ENCODE peak calls at places on chromosome 2, in four cellular contexts. One of them, this sample, is unnamed. For H3K9me3, the result is how much of the 10 kb centered on the place peaks cover.

GRCh38 chr2:24816884-24817283 is 23.7 kb downstream of the CENPO start:
- DNase-seq in heart right ventricle: no peak
- DNase-seq in stomach: no peak
- DNase-seq in pancreas: no peak
- DNase-seq in this sample: no peak

GRCh38 chr2:148603562-148603920 is 41.0 kb upstream of the EPC2 start:
- DNase-seq in heart right ventricle: no peak
- DNase-seq in stomach: no peak
- DNase-seq in pancreas: no peak
- DNase-seq in this sample: no peak

GRCh38 chr2:219249203-219249980 is 3.7 kb upstream of the TUBA4B start:
- DNase-seq in heart right ventricle: peak
- DNase-seq in stomach: peak
- DNase-seq in pancreas: peak
- DNase-seq in this sample: peak

GRCh38 chr2:189285351-189285750 is 105.8 kb upstream of the COL5A2 start:
- DNase-seq in heart right ventricle: no peak
- DNase-seq in stomach: no peak
- DNase-seq in pancreas: no peak
- DNase-seq in this sample: no peak

GRCh38 chr2:218892693-218893348 is 12.2 kb downstream of the WNT10A start:
- DNase-seq in heart right ventricle: no peak
- DNase-seq in stomach: peak
- DNase-seq in pancreas: peak
- DNase-seq in this sample: peak

GRCh38 chr2:176647325-176648155 is 378.3 kb downstream of the MTX2 start:
- DNase-seq in heart right ventricle: no peak
- DNase-seq in stomach: no peak
- DNase-seq in pancreas: no peak
- DNase-seq in this sample: no peak

GRCh38 chr2:120566331-120567035 is 169.2 kb upstream of the GLI2 start:
- DNase-seq in heart right ventricle: peak
- DNase-seq in stomach: peak
- DNase-seq in pancreas: peak
- DNase-seq in this sample: no peak

GRCh38 chr2:107437807-107438206 is 388.9 kb upstream of the RGPD4 start:
- DNase-seq in heart right ventricle: no peak
- DNase-seq in stomach: no peak
- DNase-seq in pancreas: no peak
- DNase-seq in this sample: no peak

GRCh38 chr2:6196461-6196860 is 504.3 kb downstream of the SOX11 start:
- DNase-seq in heart right ventricle: no peak
- DNase-seq in stomach: no peak
- DNase-seq in pancreas: no peak
- DNase-seq in this sample: no peak

GRCh38 chr2:16948073-16948472 is 282.4 kb upstream of the CYRIA start:
- DNase-seq in heart right ventricle: no peak
- DNase-seq in stomach: no peak
- DNase-seq in pancreas: no peak
- DNase-seq in this sample: no peak

GRCh38 chr2:135783416-135783815 is 41.8 kb downstream of the UBXN4 start:
- DNase-seq in heart right ventricle: no peak
- DNase-seq in stomach: no peak
- DNase-seq in pancreas: no peak
- DNase-seq in this sample: no peak

GRCh38 chr2:46813680-46814079 is 101.9 kb downstream of the MCFD2 start:
- DNase-seq in heart right ventricle: no peak
- DNase-seq in stomach: no peak
- DNase-seq in pancreas: no peak
- DNase-seq in this sample: no peak

GRCh38 chr2:46645681-46646162 is 166.4 kb downstream of the TMEM247 start:
- DNase-seq in heart right ventricle: peak
- DNase-seq in stomach: peak
- DNase-seq in pancreas: no peak
- DNase-seq in this sample: no peak

GRCh38 chr2:45134726-45135125 is 125.5 kb upstream of the SIX2 start:
- DNase-seq in heart right ventricle: no peak
- DNase-seq in stomach: no peak
- DNase-seq in pancreas: no peak
- DNase-seq in this sample: no peak

GRCh38 chr2:203672856-203673255 is 33.6 kb upstream of the CD28 start:
- DNase-seq in heart right ventricle: no peak
- DNase-seq in stomach: no peak
- DNase-seq in pancreas: no peak
- DNase-seq in this sample: no peak

GRCh38 chr2:95279435-95280035 is 5.3 kb downstream of the PROM2 start:
- DNase-seq in heart right ventricle: no peak
- DNase-seq in stomach: no peak
- DNase-seq in pancreas: no peak
- DNase-seq in this sample: no peak

GRCh38 chr2:237996041-237996593 is 29.3 kb downstream of the UBE2F start:
- DNase-seq in heart right ventricle: no peak
- DNase-seq in stomach: no peak
- DNase-seq in pancreas: peak
- DNase-seq in this sample: no peak

GRCh38 chr2:8993902-8994278 is 9.6 kb downstream of the MBOAT2 start:
- DNase-seq in heart right ventricle: no peak
- DNase-seq in stomach: no peak
- DNase-seq in pancreas: no peak
- DNase-seq in this sample: no peak

GRCh38 chr2:240704651-240705050 is 13.0 kb downstream of the AQP12A start:
- DNase-seq in heart right ventricle: no peak
- DNase-seq in stomach: no peak
- DNase-seq in pancreas: no peak
- DNase-seq in this sample: no peak

GRCh38 chr2:36507408-36507812 is 90.6 kb downstream of the FEZ2 start:
- DNase-seq in heart right ventricle: peak
- DNase-seq in stomach: peak
- DNase-seq in pancreas: peak
- DNase-seq in this sample: peak

GRCh38 chr2:104340879-104341812 is 512.8 kb upstream of the POU3F3 start:
- DNase-seq in heart right ventricle: no peak
- DNase-seq in stomach: no peak
- DNase-seq in pancreas: no peak
- DNase-seq in this sample: no peak

GRCh38 chr2:10083692-10084566 is 3.7 kb upstream of the CYS1 start:
- DNase-seq in heart right ventricle: no peak
- DNase-seq in stomach: no peak
- DNase-seq in pancreas: peak
- DNase-seq in this sample: no peak

GRCh38 chr2:12302140-12302539 is 414.6 kb upstream of the TRIB2 start:
- DNase-seq in heart right ventricle: no peak
- DNase-seq in stomach: no peak
- DNase-seq in pancreas: no peak
- DNase-seq in this sample: no peak

GRCh38 chr2:42414648-42415047 is 53.6 kb upstream of the COX7A2L start:
- DNase-seq in heart right ventricle: no peak
- DNase-seq in stomach: no peak
- DNase-seq in pancreas: no peak
- DNase-seq in this sample: no peak

GRCh38 chr2:108924444-108925251 is 64.4 kb downstream of the EDAR start:
- DNase-seq in heart right ventricle: no peak
- DNase-seq in stomach: no peak
- DNase-seq in pancreas: no peak
- DNase-seq in this sample: no peak

GRCh38 chr2:160973991-160974390 is 186.2 kb upstream of the TANK start:
- DNase-seq in heart right ventricle: no peak
- DNase-seq in stomach: no peak
- DNase-seq in pancreas: no peak
- DNase-seq in this sample: no peak

GRCh38 chr2:157413342-157414035 is 30.4 kb downstream of the CYTIP start:
- DNase-seq in heart right ventricle: no peak
- DNase-seq in stomach: no peak
- DNase-seq in pancreas: no peak
- DNase-seq in this sample: no peak

GRCh38 chr2:8461341-8461740 is 220.5 kb upstream of the ID2 start:
- DNase-seq in heart right ventricle: no peak
- DNase-seq in stomach: peak
- DNase-seq in pancreas: no peak
- DNase-seq in this sample: no peak

GRCh38 chr2:47272905-47273758 is 118.0 kb upstream of the STPG4 start:
- DNase-seq in heart right ventricle: no peak
- DNase-seq in stomach: no peak
- DNase-seq in pancreas: no peak
- DNase-seq in this sample: no peak

GRCh38 chr2:52402128-52402527 is 1365.5 kb upstream of the CHAC2 start:
- DNase-seq in heart right ventricle: no peak
- DNase-seq in stomach: no peak
- DNase-seq in pancreas: peak
- DNase-seq in this sample: no peak
- H3K9me3 ChIP-seq in heart right ventricle: under half
- H3K9me3 ChIP-seq in stomach: under half
- H3K9me3 ChIP-seq in pancreas: under half
- H3K9me3 ChIP-seq in this sample: under half

GRCh38 chr2:40431600-40431955 is 20.3 kb downstream of the SLC8A1 start:
- DNase-seq in heart right ventricle: no peak
- DNase-seq in stomach: no peak
- DNase-seq in pancreas: no peak
- DNase-seq in this sample: no peak
- H3K9me3 ChIP-seq in heart right ventricle: under half
- H3K9me3 ChIP-seq in stomach: under half
- H3K9me3 ChIP-seq in pancreas: under half
- H3K9me3 ChIP-seq in this sample: under half

DNA sequence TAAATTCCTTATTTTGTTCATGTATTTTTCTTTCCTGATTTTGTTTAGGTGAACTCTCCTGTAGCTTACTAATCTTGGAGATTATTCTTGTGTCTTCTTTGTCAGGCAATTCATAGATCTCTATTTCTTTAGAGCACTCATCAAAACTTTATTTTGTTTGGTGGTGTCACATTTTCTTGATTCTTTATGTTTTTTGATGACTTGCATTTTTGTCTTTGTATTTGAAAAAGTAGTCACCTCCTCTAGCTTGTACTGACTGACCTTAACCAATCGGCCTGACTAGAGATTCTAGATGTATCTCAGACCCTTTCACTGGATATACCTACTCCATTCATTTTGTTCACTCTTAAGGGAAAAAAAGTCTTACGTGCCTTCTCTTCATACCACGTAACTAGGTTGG is 986.3 kb upstream of the LRRTM1 start:
- DNase-seq in heart right ventricle: no peak
- DNase-seq in stomach: no peak
- DNase-seq in pancreas: no peak
- DNase-seq in this sample: no peak
- H3K9me3 ChIP-seq in heart right ventricle: under half
- H3K9me3 ChIP-seq in stomach: under half
- H3K9me3 ChIP-seq in pancreas: under half
- H3K9me3 ChIP-seq in this sample: under half

GRCh38 chr2:242020196-242021004 is 150.9 kb downstream of the RTP5 start:
- DNase-seq in heart right ventricle: peak
- DNase-seq in stomach: no peak
- DNase-seq in pancreas: peak
- DNase-seq in this sample: peak
- H3K9me3 ChIP-seq in heart right ventricle: under half
- H3K9me3 ChIP-seq in stomach: under half
- H3K9me3 ChIP-seq in pancreas: under half
- H3K9me3 ChIP-seq in this sample: under half

DNA sequence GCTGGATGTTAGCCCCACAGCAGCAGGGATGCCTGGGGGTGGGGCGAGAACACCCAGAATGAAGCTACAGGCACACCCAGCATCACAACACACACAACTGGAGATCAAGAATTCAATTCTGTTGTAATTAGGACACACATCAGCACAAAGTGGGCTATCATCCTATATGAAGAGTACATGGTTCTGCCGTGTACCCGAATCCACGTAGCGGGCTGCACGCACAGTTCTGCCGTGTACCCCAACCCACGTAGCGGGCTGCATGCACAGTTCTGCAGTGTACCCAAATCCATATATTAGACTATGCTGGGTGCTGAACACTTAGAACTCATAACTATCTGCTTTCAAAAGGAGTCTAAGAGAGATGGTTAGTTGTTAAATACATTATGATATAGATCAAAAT is 86.5 kb downstream of the EIPR1 start:
- DNase-seq in heart right ventricle: no peak
- DNase-seq in stomach: peak
- DNase-seq in pancreas: no peak
- DNase-seq in this sample: no peak
- H3K9me3 ChIP-seq in heart right ventricle: under half
- H3K9me3 ChIP-seq in stomach: under half
- H3K9me3 ChIP-seq in pancreas: under half
- H3K9me3 ChIP-seq in this sample: under half

GRCh38 chr2:4866198-4866597 is 826.0 kb upstream of the SOX11 start:
- DNase-seq in heart right ventricle: no peak
- DNase-seq in stomach: no peak
- DNase-seq in pancreas: no peak
- DNase-seq in this sample: no peak
- H3K9me3 ChIP-seq in heart right ventricle: under half
- H3K9me3 ChIP-seq in stomach: under half
- H3K9me3 ChIP-seq in pancreas: under half
- H3K9me3 ChIP-seq in this sample: under half

GRCh38 chr2:64442801-64443429 is 11.0 kb upstream of the LGALSL start:
- DNase-seq in heart right ventricle: no peak
- DNase-seq in stomach: no peak
- DNase-seq in pancreas: no peak
- DNase-seq in this sample: no peak
- H3K9me3 ChIP-seq in heart right ventricle: under half
- H3K9me3 ChIP-seq in stomach: under half
- H3K9me3 ChIP-seq in pancreas: under half
- H3K9me3 ChIP-seq in this sample: under half

GRCh38 chr2:234733795-234734600 is 217.8 kb upstream of the SH3BP4 start:
- DNase-seq in heart right ventricle: no peak
- DNase-seq in stomach: no peak
- DNase-seq in pancreas: no peak
- DNase-seq in this sample: no peak

GRCh38 chr2:234730066-234730640 is 221.7 kb upstream of the SH3BP4 start:
- DNase-seq in heart right ventricle: no peak
- DNase-seq in stomach: no peak
- DNase-seq in pancreas: no peak
- DNase-seq in this sample: no peak

GRCh38 chr2:234733093-234733489 is 218.7 kb upstream of the SH3BP4 start:
- DNase-seq in heart right ventricle: no peak
- DNase-seq in stomach: no peak
- DNase-seq in pancreas: no peak
- DNase-seq in this sample: no peak

GRCh38 chr2:234731236-234731635 is 220.6 kb upstream of the SH3BP4 start:
- DNase-seq in heart right ventricle: no peak
- DNase-seq in stomach: no peak
- DNase-seq in pancreas: no peak
- DNase-seq in this sample: no peak

DNA sequence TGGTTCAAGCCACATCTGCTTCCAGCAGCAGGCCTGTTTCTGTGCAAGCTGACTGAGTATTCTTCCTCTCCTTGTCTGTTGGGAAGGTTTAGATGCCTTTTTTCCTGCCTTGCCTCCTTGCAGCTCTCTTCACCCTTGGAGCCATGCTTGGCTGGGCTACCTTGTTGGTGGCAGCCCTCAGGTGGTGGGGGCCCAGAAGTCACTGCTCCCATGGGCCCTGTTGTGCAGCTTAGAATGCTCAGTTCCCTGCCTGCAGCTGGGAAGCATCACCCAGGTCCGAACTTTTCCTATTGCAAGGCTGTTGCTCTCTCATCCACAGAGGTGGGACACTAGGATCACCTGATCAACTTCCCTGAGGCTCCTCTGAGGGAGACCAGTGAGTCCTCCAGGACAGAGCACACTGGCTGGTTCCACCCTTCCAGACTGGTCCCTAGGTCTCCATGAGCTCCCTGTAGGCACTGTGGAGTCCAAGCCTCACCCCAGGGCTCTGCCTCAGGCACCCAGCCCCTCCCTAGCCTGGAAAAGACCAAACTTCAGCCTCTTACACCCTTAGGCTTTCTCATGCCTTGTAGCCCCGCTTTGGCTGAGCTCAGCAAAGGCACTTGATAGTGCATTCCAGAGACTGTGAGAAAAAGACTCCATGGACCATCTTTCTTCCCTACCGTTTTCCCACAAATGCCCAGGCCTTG is 219.3 kb upstream of the SH3BP4 start:
- DNase-seq in heart right ventricle: no peak
- DNase-seq in stomach: no peak
- DNase-seq in pancreas: no peak
- DNase-seq in this sample: no peak
- H3K9me3 ChIP-seq in heart right ventricle: under half
- H3K9me3 ChIP-seq in stomach: under half
- H3K9me3 ChIP-seq in pancreas: under half
- H3K9me3 ChIP-seq in this sample: under half